ENCODE peak calls at places on chromosomes 13 and 19, in ten cellular contexts. M, X, P, T, B, I, W, K, H and J are unnamed samples.

GRCh38 chr13:82797876-82798275 is 1084.4 kb downstream of the SLITRK1 start:
- DNase-seq in M (no peak), X (no peak), P (no peak), T (no peak), B (no peak), I (no peak), W (no peak), K (no peak), H (no peak), J (no peak)

GRCh38 chr19:44777715-44778347 is at the start of gene CBLC:
- DNase-seq in M (no peak), X (no peak), P (no peak), T (no peak), B (peak), I (no peak), W (no peak), K (no peak), H (peak), J (peak)

GRCh38 chr19:23855676-23856075 is 59.0 kb upstream of the ZNF726 start:
- DNase-seq in M (no peak), X (no peak), P (no peak), T (no peak), B (peak), I (no peak), W (no peak), K (no peak), H (no peak), J (peak)

GRCh38 chr19:48608798-48609263 is 2.3 kb downstream of the SPACA4 start:
- DNase-seq in M (no peak), X (peak), P (no peak), T (peak), B (peak), I (peak), W (no peak), K (peak), H (peak), J (peak)

GRCh38 chr13:28022848-28023518 is 34.5 kb upstream of the URAD start:
- DNase-seq in M (no peak), X (no peak), P (no peak), T (peak), B (peak), I (peak), W (no peak), K (peak), H (no peak), J (no peak)

GRCh38 chr13:110915874-110916670 is 1.2 kb upstream of the ANKRD10 start:
- DNase-seq in M (no peak), X (peak), P (no peak), T (peak), B (no peak), I (peak), W (no peak), K (peak), H (no peak), J (no peak)

GRCh38 chr19:13804830-13805683 is 9.8 kb downstream of the ZSWIM4 start:
- DNase-seq in M (no peak), X (no peak), P (no peak), T (no peak), B (peak), I (no peak), W (no peak), K (no peak), H (no peak), J (peak)

GRCh38 chr13:44812818-44813217 is 176.5 kb downstream of the NUFIP1 start:
- DNase-seq in M (no peak), X (no peak), P (no peak), T (no peak), B (no peak), I (peak), W (no peak), K (no peak), H (no peak), J (no peak)

GRCh38 chr13:113442985-113443362 is 10.3 kb downstream of the ADPRHL1 start:
- DNase-seq in M (no peak), X (no peak), P (no peak), T (no peak), B (no peak), I (no peak), W (no peak), K (no peak), H (no peak), J (no peak)

GRCh38 chr13:68176486-68176885 is 946.4 kb upstream of the PCDH9 start:
- DNase-seq in M (no peak), X (no peak), P (no peak), T (no peak), B (no peak), I (peak), W (no peak), K (peak), H (no peak), J (no peak)

GRCh38 chr13:110815471-110816204 is 99.2 kb downstream of the ANKRD10 start:
- DNase-seq in M (no peak), X (no peak), P (no peak), T (no peak), B (no peak), I (no peak), W (no peak), K (no peak), H (no peak), J (no peak)

GRCh38 chr13:39410089-39410901 is 192.7 kb downstream of the LHFPL6 start:
- DNase-seq in M (no peak), X (peak), P (no peak), T (no peak), B (no peak), I (peak), W (no peak), K (no peak), H (no peak), J (no peak)

GRCh38 chr13:45367995-45368394 is 27.0 kb upstream of the TPT1 start:
- DNase-seq in M (no peak), X (no peak), P (no peak), T (no peak), B (no peak), I (no peak), W (no peak), K (no peak), H (no peak), J (no peak)